ENCODE peak calls at places on chromosomes 5 and 9, in six cellular contexts. C, B, E, P, L and U are unnamed samples.
A peak's percentile ranks its signal among the peaks of the same experiment; 100 is the strongest.

GRCh38 chr9:90095682-90096081 is 490.9 kb downstream of the GADD45G start:
- DNase-seq in C (no peak), B (peak; percentile 58), E (peak; percentile 23), P (no peak), L (no peak), U (no peak)

GRCh38 chr5:107671742-107672211 is 1.0 kb upstream of the EFNA5 start:
- DNase-seq in C (no peak), B (no peak), E (peak; percentile 34), P (no peak), L (no peak), U (no peak)

GRCh38 chr9:137306546-137307254 is 4.6 kb upstream of the NRARP start:
- DNase-seq in C (no peak), B (peak; percentile 52), E (no peak), P (no peak), L (peak; percentile 42), U (peak; percentile 24)

GRCh38 chr5:132884548-132884947 is 11.1 kb downstream of the LEAP2 start:
- DNase-seq in C (no peak), B (no peak), E (no peak), P (no peak), L (no peak), U (no peak)

GRCh38 chr9:108053555-108054061 is 564.0 kb upstream of the KLF4 start:
- DNase-seq in C (no peak), B (peak; percentile 78), E (peak; percentile 68), P (peak; percentile 73), L (peak; percentile 29), U (peak; percentile 90)

GRCh38 chr5:93581738-93582414 is 857 bp upstream of the NR2F1-AS1 start:
- DNase-seq in C (no peak), B (no peak), E (no peak), P (no peak), L (no peak), U (peak; percentile 67)

GRCh38 chr5:155069961-155070360 is 56.4 kb downstream of the KIF4B start:
- DNase-seq in C (no peak), B (no peak), E (no peak), P (no peak), L (no peak), U (no peak)

GRCh38 chr5:135016926-135017325 is 17.1 kb downstream of the PITX1 start:
- DNase-seq in C (peak; percentile 12), B (peak; percentile 39), E (no peak), P (peak; percentile 41), L (no peak), U (peak; percentile 8)

GRCh38 chr5:135225856-135226560 is 173.0 kb downstream of the MACROH2A1 start:
- DNase-seq in C (no peak), B (no peak), E (no peak), P (no peak), L (no peak), U (no peak)

GRCh38 chr5:474826-475661 is 32.1 kb downstream of the EXOC3 start:
- DNase-seq in C (no peak), B (peak; percentile 49), E (no peak), P (no peak), L (no peak), U (no peak)

GRCh38 chr5:145737578-145737977 is 97.6 kb downstream of the PRELID2 start:
- DNase-seq in C (no peak), B (no peak), E (no peak), P (no peak), L (no peak), U (no peak)

GRCh38 chr9:75601280-75601679 is 289.2 kb upstream of the PCSK5 start:
- DNase-seq in C (no peak), B (no peak), E (no peak), P (no peak), L (no peak), U (no peak)

GRCh38 chr9:18268381-18268780 is 205.6 kb upstream of the ADAMTSL1 start:
- DNase-seq in C (no peak), B (no peak), E (no peak), P (no peak), L (no peak), U (no peak)

GRCh38 chr5:170537451-170538095 is 33.8 kb downstream of the KCNIP1 start:
- DNase-seq in C (no peak), B (no peak), E (no peak), P (no peak), L (no peak), U (no peak)

GRCh38 chr9:83384214-83384613 is 154.0 kb downstream of the FRMD3 start:
- DNase-seq in C (no peak), B (no peak), E (no peak), P (no peak), L (no peak), U (no peak)

GRCh38 chr9:137550958-137551655 is 572 bp upstream of the MRPL41 start:
- DNase-seq in C (no peak), B (peak; percentile 90), E (no peak), P (no peak), L (no peak), U (peak; percentile 42)

GRCh38 chr9:81305561-81306182 is 383.7 kb downstream of the TLE1 start:
- DNase-seq in C (no peak), B (no peak), E (no peak), P (no peak), L (no peak), U (no peak)

GRCh38 chr9:706606-707451 is 134.7 kb upstream of the DMRT1 start:
- DNase-seq in C (peak; percentile 37), B (peak; percentile 90), E (peak; percentile 55), P (peak; percentile 70), L (peak; percentile 60), U (peak; percentile 71)

GRCh38 chr9:133880851-133881634 is 111.1 kb downstream of the VAV2 start:
- DNase-seq in C (no peak), B (no peak), E (no peak), P (no peak), L (no peak), U (no peak)

GRCh38 chr5:313806-314376 is 7.6 kb upstream of the AHRR start:
- DNase-seq in C (no peak), B (peak; percentile 12), E (no peak), P (no peak), L (no peak), U (no peak)

GRCh38 chr9:86741311-86742215 is 205.7 kb downstream of the GAS1 start:
- DNase-seq in C (no peak), B (no peak), E (no peak), P (peak; percentile 36), L (no peak), U (no peak)

GRCh38 chr5:72141440-72142271 is 34.4 kb downstream of the MAP1B start:
- DNase-seq in C (no peak), B (no peak), E (no peak), P (no peak), L (peak; percentile 59), U (peak; percentile 57)

GRCh38 chr9:88065609-88066008 is 72.7 kb downstream of the SPATA31C2 start:
- DNase-seq in C (no peak), B (no peak), E (no peak), P (peak; percentile 34), L (no peak), U (no peak)

GRCh38 chr5:52895572-52896296 is 93.4 kb upstream of the ITGA2 start:
- DNase-seq in C (no peak), B (no peak), E (no peak), P (no peak), L (no peak), U (no peak)

GRCh38 chr5:52896524-52897237 is 92.5 kb upstream of the ITGA2 start:
- DNase-seq in C (no peak), B (no peak), E (no peak), P (no peak), L (no peak), U (no peak)

GRCh38 chr5:52895070-52895469 is 94.1 kb upstream of the ITGA2 start:
- DNase-seq in C (no peak), B (no peak), E (no peak), P (no peak), L (no peak), U (no peak)

GRCh38 chr5:52898961-52899680 is 90.0 kb upstream of the ITGA2 start:
- DNase-seq in C (no peak), B (no peak), E (no peak), P (no peak), L (no peak), U (no peak)

DNA sequence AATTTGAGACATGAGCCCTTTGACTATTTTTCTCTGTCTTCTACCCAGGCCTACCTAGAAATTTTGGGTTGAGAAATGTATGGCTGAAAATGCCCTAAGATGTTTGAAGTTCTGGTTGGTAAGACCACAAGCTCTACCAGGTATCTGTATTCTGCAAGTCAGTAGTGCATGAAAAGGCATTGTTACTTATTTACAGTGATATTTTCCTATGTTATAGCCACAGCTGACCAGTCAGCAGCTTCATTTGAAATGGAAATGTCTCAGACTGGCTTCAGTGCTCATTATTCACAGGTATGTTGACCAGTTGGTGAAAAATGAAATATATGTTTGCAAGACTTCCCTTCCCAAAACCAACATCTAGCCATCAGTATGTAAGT is 91.9 kb upstream of the ITGA2 start:
- DNase-seq in C (no peak), B (no peak), E (no peak), P (no peak), L (no peak), U (no peak)
- H3K4me1 ChIP-seq in C (no peaks in the 10 kb centered on the region), B (peaks cover 7% of the 10 kb centered on the region), E (peaks cover 36% of the 10 kb centered on the region), P (peaks cover 42% of the 10 kb centered on the region), L (peaks cover 40% of the 10 kb centered on the region), U (peaks cover 6% of the 10 kb centered on the region)

GRCh38 chr9:36164361-36164760 is 4.8 kb upstream of the CCIN start:
- DNase-seq in C (no peak), B (no peak), E (no peak), P (no peak), L (no peak), U (no peak)

GRCh38 chr9:36163049-36163839 is 5.9 kb upstream of the CCIN start:
- DNase-seq in C (no peak), B (peak; percentile 85), E (no peak), P (no peak), L (peak; percentile 73), U (peak; percentile 82)

GRCh38 chr9:36164989-36165388 is 4.2 kb upstream of the CCIN start:
- DNase-seq in C (no peak), B (no peak), E (no peak), P (no peak), L (no peak), U (no peak)

GRCh38 chr9:36162211-36162610 is 7.0 kb upstream of the CCIN start:
- DNase-seq in C (no peak), B (no peak), E (no peak), P (no peak), L (no peak), U (no peak)

GRCh38 chr9:36163840-36164175 is 5.4 kb upstream of the CCIN start:
- DNase-seq in C (no peak), B (no peak), E (no peak), P (no peak), L (no peak), U (peak; percentile 51)
- H3K4me1 ChIP-seq in C (peaks cover 3% of the 10 kb centered on the region), B (peaks cover 5% of the 10 kb centered on the region), E (peaks cover 30% of the 10 kb centered on the region), P (peaks cover 65% of the 10 kb centered on the region), L (peaks cover 43% of the 10 kb centered on the region), U (no peaks in the 10 kb centered on the region)

GRCh38 chr9:113620377-113621161 is 157.0 kb downstream of the RGS3 start:
- DNase-seq in C (peak; percentile 40), B (peak; percentile 72), E (peak; percentile 63), P (peak; percentile 87), L (peak; percentile 81), U (peak; percentile 88)
- H3K4me1 ChIP-seq in C (no peaks in the 10 kb centered on the region), B (peaks cover 37% of the 10 kb centered on the region), E (peaks cover 23% of the 10 kb centered on the region), P (peaks cover 61% of the 10 kb centered on the region), L (peaks cover 87% of the 10 kb centered on the region), U (peaks cover 5% of the 10 kb centered on the region)

DNA sequence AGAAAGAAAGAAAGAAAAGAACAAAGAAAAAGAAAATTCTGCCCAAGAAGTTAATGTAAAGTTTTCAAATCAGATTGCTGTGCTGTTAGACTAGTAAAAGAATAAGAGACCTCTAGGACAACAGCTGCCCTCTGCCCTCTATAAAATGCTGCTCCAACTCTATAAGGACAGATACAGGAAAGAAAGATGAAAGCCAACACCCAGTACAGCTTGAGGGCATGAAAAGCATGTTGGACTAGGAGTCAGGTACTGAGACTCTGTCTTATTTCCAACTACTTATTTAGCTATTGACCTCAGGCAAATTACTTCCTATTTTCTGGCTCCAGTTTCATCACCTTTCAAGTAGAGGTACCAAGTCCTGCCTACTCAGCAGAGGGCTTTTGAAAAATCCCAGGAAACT is 5.8 kb downstream of the HBEGF start:
- DNase-seq in C (no peak), B (no peak), E (no peak), P (no peak), L (no peak), U (no peak)
- H3K4me1 ChIP-seq in C (peaks cover 10% of the 10 kb centered on the region), B (peaks cover 97% of the 10 kb centered on the region), E (peaks cover 46% of the 10 kb centered on the region), P (peaks cover 100% of the 10 kb centered on the region), L (peaks cover 97% of the 10 kb centered on the region), U (no peaks in the 10 kb centered on the region)